ENCODE peak calls at places on chromosome 1, in eight cellular contexts. P is CD8-positive, alpha-beta T cell; Q is adrenal gland; M is left ventricle myocardium inferior; J is stomach; C is pancreas; Z is uterus; B is breast epithelium. E is an unnamed sample.

GRCh38 chr1:41950820-41951219 is 32.1 kb upstream of the HIVEP3 start:
- DNase-seq in C (no peak), M (no peak), J (no peak), Q (no peak), Z (no peak), B (no peak), P (no peak), E (no peak)

GRCh38 chr1:223423641-223424233 is 30.5 kb downstream of the CCDC185 start:
- DNase-seq in B (no peak), Z (no peak), C (no peak), P (no peak), Q (no peak), J (no peak), M (no peak), E (no peak)

GRCh38 chr1:192766876-192767275 is 42.0 kb upstream of the RGS2 start:
- DNase-seq in B (no peak), C (no peak), Z (no peak), P (no peak), M (no peak), J (no peak), Q (no peak), E (no peak)

GRCh38 chr1:43563779-43564616 is 33.3 kb downstream of the PTPRF start:
- DNase-seq in Z (peak; percentile 83), B (no peak), M (no peak), C (no peak), Q (peak; percentile 49), P (no peak), J (no peak), E (no peak)

GRCh38 chr1:165075725-165076370 is 280.7 kb downstream of the LMX1A start:
- DNase-seq in P (no peak), B (no peak), C (no peak), Z (no peak), Q (peak; percentile 21), M (no peak), J (no peak), E (peak; percentile 4)

GRCh38 chr1:3968851-3969250 is 68.8 kb upstream of the C1orf174 start:
- DNase-seq in B (no peak), Q (no peak), P (no peak), Z (no peak), M (no peak), J (no peak), C (no peak), E (no peak)

GRCh38 chr1:211370669-211371068 is 44.0 kb downstream of the TRAF5 start:
- DNase-seq in P (no peak), B (no peak), J (no peak), Z (no peak), M (no peak), C (no peak), Q (no peak), E (no peak)

GRCh38 chr1:185652348-185652747 is 81.8 kb upstream of the HMCN1 start:
- DNase-seq in J (no peak), M (no peak), P (no peak), Q (no peak), B (no peak), Z (no peak), C (no peak), E (no peak)

GRCh38 chr1:102858695-102859094 is 249.6 kb downstream of the COL11A1 start:
- DNase-seq in C (no peak), Z (no peak), J (no peak), M (no peak), P (no peak), Q (no peak), B (no peak), E (no peak)

GRCh38 chr1:8122477-8123407 is 96.6 kb upstream of the ERRFI1 start:
- DNase-seq in Q (no peak), P (no peak), Z (peak; percentile 85), B (no peak), M (no peak), C (no peak), J (no peak), E (peak; percentile 57)

GRCh38 chr1:168972225-168972624 is 134.3 kb upstream of the ATP1B1 start:
- DNase-seq in Q (no peak), J (no peak), C (no peak), B (no peak), P (no peak), Z (no peak), M (no peak), E (no peak)

GRCh38 chr1:236307437-236307836 is 25.7 kb upstream of the ERO1B start:
- DNase-seq in B (no peak), M (no peak), C (no peak), Q (no peak), P (no peak), Z (no peak), J (no peak), E (no peak)

GRCh38 chr1:211495584-211495983 is 3.6 kb upstream of the RD3 start:
- DNase-seq in M (no peak), P (no peak), B (no peak), J (no peak), Z (no peak), C (no peak), Q (no peak), E (no peak)

GRCh38 chr1:77100870-77101269 is 118.4 kb downstream of the PIGK start:
- DNase-seq in Q (no peak), J (no peak), P (no peak), B (no peak), Z (no peak), C (no peak), M (no peak), E (no peak)

GRCh38 chr1:230265200-230266115 is 160.7 kb downstream of the PGBD5 start:
- DNase-seq in C (no peak), Z (peak; percentile 6), M (no peak), P (no peak), Q (no peak), J (no peak), B (no peak), E (no peak)

GRCh38 chr1:230264342-230264741 is 161.8 kb downstream of the PGBD5 start:
- DNase-seq in J (no peak), Q (no peak), Z (peak; percentile 2), M (no peak), B (no peak), C (no peak), P (no peak), E (no peak)

GRCh38 chr1:230268371-230269170 is 157.6 kb downstream of the PGBD5 start:
- DNase-seq in M (no peak), J (no peak), C (no peak), B (no peak), Z (no peak), Q (peak; percentile 62), P (no peak), E (peak; percentile 60)

GRCh38 chr1:230267338-230268065 is 158.6 kb downstream of the PGBD5 start:
- DNase-seq in C (no peak), Q (no peak), B (no peak), J (peak; percentile 57), P (no peak), M (no peak), Z (no peak), E (no peak)

GRCh38 chr1:230266456-230266855 is 159.7 kb downstream of the PGBD5 start:
- DNase-seq in M (no peak), P (no peak), B (no peak), J (no peak), C (no peak), Z (no peak), Q (no peak), E (no peak)
- H3K4me1 ChIP-seq in M (peaks cover 30% of the 10 kb centered on the region), P (peaks cover 15% of the 10 kb centered on the region), B (no peaks in the 10 kb centered on the region), J (peaks cover 34% of the 10 kb centered on the region), C (no peaks in the 10 kb centered on the region), Z (no peaks in the 10 kb centered on the region), Q (peaks cover 24% of the 10 kb centered on the region), E (peaks cover 5% of the 10 kb centered on the region)

GRCh38 chr1:53510215-53510614 is 51.0 kb downstream of the DMRTB1 start:
- DNase-seq in Q (no peak), M (no peak), C (no peak), Z (no peak), J (no peak), B (no peak), P (no peak), E (no peak)

GRCh38 chr1:53509775-53510174 is 50.6 kb downstream of the DMRTB1 start:
- DNase-seq in J (no peak), C (no peak), M (no peak), P (no peak), B (no peak), Q (no peak), Z (no peak), E (no peak)

GRCh38 chr1:53507115-53507816 is 48.1 kb downstream of the DMRTB1 start:
- DNase-seq in Z (no peak), B (no peak), C (no peak), Q (no peak), P (no peak), M (no peak), J (no peak), E (no peak)

GRCh38 chr1:53508056-53508990 is 49.1 kb downstream of the DMRTB1 start:
- DNase-seq in Z (no peak), C (no peak), M (no peak), P (no peak), B (no peak), Q (no peak), J (no peak), E (no peak)

DNA sequence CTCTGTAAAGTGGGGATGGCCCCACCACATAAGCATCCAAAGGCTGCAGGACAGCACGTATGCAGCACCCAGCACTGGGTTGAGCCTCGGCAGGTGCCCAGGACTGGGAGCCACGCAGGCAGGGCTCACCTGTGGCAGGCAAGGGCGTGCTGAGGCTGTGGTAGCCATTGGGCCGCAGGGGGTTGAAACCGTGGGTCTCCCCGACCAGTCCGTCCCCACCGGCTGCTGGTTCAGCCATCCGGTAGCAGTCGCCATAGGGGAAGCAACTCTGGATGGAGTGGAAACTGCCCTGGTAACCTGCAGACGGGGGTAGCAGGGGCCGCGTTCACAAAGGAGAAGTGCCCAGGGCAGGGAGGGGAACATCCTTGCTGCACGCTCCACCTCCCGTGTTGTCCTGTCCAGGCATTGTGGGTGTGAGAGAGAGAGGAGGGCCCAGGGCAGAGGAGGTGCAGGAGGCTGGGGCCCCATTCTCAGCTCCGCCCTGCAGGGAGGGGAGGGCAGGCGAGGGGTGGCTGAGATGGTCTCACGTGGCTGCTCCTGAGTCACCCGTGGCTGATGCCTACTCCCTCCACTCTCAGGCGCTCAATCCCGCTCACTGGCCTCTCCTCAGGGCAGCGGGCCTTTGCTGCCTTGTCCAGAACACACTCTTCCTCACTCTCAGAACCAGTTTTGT is 49.9 kb downstream of the DMRTB1 start:
- DNase-seq in J (no peak), M (no peak), B (no peak), Q (peak; percentile 36), P (no peak), Z (peak; percentile 85), C (no peak), E (no peak)
- H3K27me3 ChIP-seq in J (no peaks in the 10 kb centered on the region), M (peaks cover 45% of the 10 kb centered on the region), B (no peaks in the 10 kb centered on the region), Q (no peaks in the 10 kb centered on the region), P (no peaks in the 10 kb centered on the region), Z (no peaks in the 10 kb centered on the region), C (no peaks in the 10 kb centered on the region), E (no peaks in the 10 kb centered on the region)

GRCh38 chr1:33420870-33421775 is 9.8 kb downstream of the PHC2 start:
- DNase-seq in Q (no peak), J (no peak), P (no peak), C (no peak), B (no peak), M (no peak), Z (no peak), E (peak; percentile 54)
- H3K27ac ChIP-seq in Q (peak overlapping the region; percentile 23), J (no peak overlapping the region), P (no peak overlapping the region), C (no peak overlapping the region), B (no peak overlapping the region), M (peak overlapping the region; percentile 9), Z (no peak overlapping the region), E (peak overlapping the region; percentile 44)

DNA sequence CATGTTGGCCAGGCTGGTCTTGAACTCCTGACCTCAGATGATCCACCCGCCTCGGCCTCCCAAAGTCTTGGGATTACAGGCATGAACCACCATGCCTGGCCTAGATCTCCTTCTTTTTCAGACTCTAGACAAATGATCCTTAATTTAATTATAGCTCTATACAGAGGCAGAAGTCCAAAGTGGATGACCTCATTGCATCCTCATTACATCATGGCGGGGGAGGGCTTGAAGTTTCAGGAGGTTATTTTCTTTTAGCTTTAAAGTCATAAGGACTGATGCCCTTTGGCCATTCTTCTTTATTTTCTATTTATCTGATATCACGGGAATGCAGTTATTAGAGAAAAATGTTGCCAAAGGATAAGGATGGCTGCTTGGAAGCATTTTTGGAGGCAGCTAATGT is 14.1 kb upstream of the MARK1 start:
- DNase-seq in P (no peak), C (no peak), Z (no peak), Q (no peak), M (no peak), B (no peak), J (no peak), E (no peak)
- H3K4me1 ChIP-seq in P (no peaks in the 10 kb centered on the region), C (no peaks in the 10 kb centered on the region), Z (no peaks in the 10 kb centered on the region), Q (no peaks in the 10 kb centered on the region), M (no peaks in the 10 kb centered on the region), B (no peaks in the 10 kb centered on the region), J (no peaks in the 10 kb centered on the region), E (no peaks in the 10 kb centered on the region)